ENCODE peak calls at places on chromosomes 5 and 9, in seven cellular contexts. One of them, this sample, is unnamed.

GRCh38 chr5:115842089-115842881 is 550 bp downstream of the AP3S1 start:
- DNase-seq in HepG2: peak; percentile 65
- DNase-seq in H1: no peak
- DNase-seq in SK-N-SH: peak; percentile 90
- DNase-seq in GM12878: no peak
- DNase-seq in HCT116: peak; percentile 51
- DNase-seq in K562: peak; percentile 48
- DNase-seq in this sample: peak; percentile 39

GRCh38 chr5:139635606-139636206 is 12.4 kb upstream of the CXXC5 start:
- DNase-seq in SK-N-SH: peak; percentile 75
- DNase-seq in H1: no peak
- DNase-seq in HepG2: peak; percentile 70
- DNase-seq in K562: peak; percentile 94
- DNase-seq in HCT116: no peak
- DNase-seq in GM12878: no peak
- DNase-seq in this sample: peak; percentile 62

GRCh38 chr9:129486496-129487306 is 134.2 kb downstream of the C9orf50 start:
- DNase-seq in SK-N-SH: peak; percentile 62
- DNase-seq in H1: no peak
- DNase-seq in K562: peak; percentile 38
- DNase-seq in HCT116: no peak
- DNase-seq in HepG2: no peak
- DNase-seq in GM12878: no peak
- DNase-seq in this sample: peak; percentile 95

GRCh38 chr9:135132008-135132407 is 44.5 kb downstream of the OLFM1 start:
- DNase-seq in GM12878: no peak
- DNase-seq in K562: no peak
- DNase-seq in HCT116: no peak
- DNase-seq in SK-N-SH: no peak
- DNase-seq in HepG2: no peak
- DNase-seq in H1: no peak
- DNase-seq in this sample: no peak

GRCh38 chr5:158050401-158050800 is 191.5 kb upstream of the CLINT1 start:
- DNase-seq in GM12878: no peak
- DNase-seq in H1: no peak
- DNase-seq in HepG2: no peak
- DNase-seq in K562: no peak
- DNase-seq in SK-N-SH: no peak
- DNase-seq in HCT116: no peak
- DNase-seq in this sample: no peak

GRCh38 chr5:148974638-148975330 is 88.1 kb downstream of the SH3TC2 start:
- DNase-seq in K562: no peak
- DNase-seq in SK-N-SH: no peak
- DNase-seq in GM12878: no peak
- DNase-seq in H1: no peak
- DNase-seq in HCT116: no peak
- DNase-seq in HepG2: no peak
- DNase-seq in this sample: peak; percentile 58

GRCh38 chr5:96377167-96377566 is 55.9 kb downstream of the PCSK1 start:
- DNase-seq in HepG2: no peak
- DNase-seq in H1: no peak
- DNase-seq in GM12878: no peak
- DNase-seq in K562: no peak
- DNase-seq in HCT116: no peak
- DNase-seq in SK-N-SH: no peak
- DNase-seq in this sample: no peak

GRCh38 chr5:135008981-135009735 is 24.9 kb downstream of the PITX1 start:
- DNase-seq in K562: no peak
- DNase-seq in GM12878: no peak
- DNase-seq in H1: no peak
- DNase-seq in HCT116: no peak
- DNase-seq in SK-N-SH: peak; percentile 3
- DNase-seq in HepG2: no peak
- DNase-seq in this sample: no peak

GRCh38 chr9:88090151-88090581 is 48.1 kb downstream of the SPATA31C2 start:
- DNase-seq in SK-N-SH: no peak
- DNase-seq in K562: no peak
- DNase-seq in H1: no peak
- DNase-seq in HepG2: no peak
- DNase-seq in GM12878: no peak
- DNase-seq in HCT116: no peak
- DNase-seq in this sample: no peak

GRCh38 chr5:54738118-54738972 is 220.8 kb downstream of the SNX18 start:
- DNase-seq in HCT116: no peak
- DNase-seq in GM12878: no peak
- DNase-seq in SK-N-SH: no peak
- DNase-seq in HepG2: no peak
- DNase-seq in K562: peak; percentile 94
- DNase-seq in H1: no peak
- DNase-seq in this sample: no peak

GRCh38 chr5:155087036-155087435 is 73.5 kb downstream of the KIF4B start:
- DNase-seq in K562: no peak
- DNase-seq in SK-N-SH: no peak
- DNase-seq in HepG2: no peak
- DNase-seq in H1: no peak
- DNase-seq in HCT116: no peak
- DNase-seq in GM12878: no peak
- DNase-seq in this sample: no peak

GRCh38 chr9:136464241-136464640 is 18.6 kb downstream of the SEC16A start:
- DNase-seq in K562: no peak
- DNase-seq in SK-N-SH: no peak
- DNase-seq in GM12878: no peak
- DNase-seq in H1: no peak
- DNase-seq in HepG2: no peak
- DNase-seq in HCT116: no peak
- DNase-seq in this sample: no peak

GRCh38 chr9:71349218-71349617 is 227.8 kb upstream of the TRPM3 start:
- DNase-seq in HepG2: no peak
- DNase-seq in GM12878: no peak
- DNase-seq in SK-N-SH: no peak
- DNase-seq in HCT116: no peak
- DNase-seq in K562: no peak
- DNase-seq in H1: no peak
- DNase-seq in this sample: no peak

GRCh38 chr5:121378559-121379359 is 472.9 kb upstream of the FTMT start:
- DNase-seq in HCT116: no peak
- DNase-seq in H1: no peak
- DNase-seq in K562: no peak
- DNase-seq in HepG2: no peak
- DNase-seq in GM12878: no peak
- DNase-seq in SK-N-SH: no peak
- DNase-seq in this sample: no peak

GRCh38 chr5:40381676-40382363 is 297.9 kb upstream of the PTGER4 start:
- DNase-seq in GM12878: no peak
- DNase-seq in H1: no peak
- DNase-seq in K562: no peak
- DNase-seq in HepG2: no peak
- DNase-seq in HCT116: no peak
- DNase-seq in SK-N-SH: no peak
- DNase-seq in this sample: no peak

GRCh38 chr9:18909140-18910018 is 123.6 kb downstream of the SAXO1 start:
- DNase-seq in H1: no peak
- DNase-seq in SK-N-SH: no peak
- DNase-seq in HCT116: no peak
- DNase-seq in GM12878: no peak
- DNase-seq in HepG2: no peak
- DNase-seq in K562: peak; percentile 30
- DNase-seq in this sample: no peak

GRCh38 chr5:173973614-173973969 is 15.4 kb upstream of the C5orf47 start:
- DNase-seq in K562: peak; percentile 73
- DNase-seq in HCT116: no peak
- DNase-seq in GM12878: no peak
- DNase-seq in HepG2: no peak
- DNase-seq in H1: no peak
- DNase-seq in SK-N-SH: no peak
- DNase-seq in this sample: peak; percentile 36

GRCh38 chr9:92983984-92984589 is 36.8 kb downstream of the FGD3 start:
- DNase-seq in HCT116: peak; percentile 48
- DNase-seq in H1: no peak
- DNase-seq in HepG2: no peak
- DNase-seq in K562: peak; percentile 33
- DNase-seq in GM12878: no peak
- DNase-seq in SK-N-SH: no peak
- DNase-seq in this sample: peak; percentile 45

GRCh38 chr9:135030711-135031245 is 56.7 kb upstream of the OLFM1 start:
- DNase-seq in HepG2: no peak
- DNase-seq in HCT116: no peak
- DNase-seq in GM12878: no peak
- DNase-seq in K562: no peak
- DNase-seq in H1: no peak
- DNase-seq in SK-N-SH: no peak
- DNase-seq in this sample: no peak

GRCh38 chr9:135905380-135906282 is 1.7 kb downstream of the CAMSAP1 start:
- DNase-seq in HepG2: no peak
- DNase-seq in HCT116: peak; percentile 53
- DNase-seq in H1: no peak
- DNase-seq in SK-N-SH: no peak
- DNase-seq in GM12878: no peak
- DNase-seq in K562: peak; percentile 60
- DNase-seq in this sample: peak; percentile 62

GRCh38 chr9:133781828-133782135 is 43.6 kb upstream of the SARDH start:
- DNase-seq in HCT116: no peak
- DNase-seq in K562: no peak
- DNase-seq in HepG2: no peak
- DNase-seq in SK-N-SH: no peak
- DNase-seq in H1: no peak
- DNase-seq in GM12878: no peak
- DNase-seq in this sample: no peak

DNA sequence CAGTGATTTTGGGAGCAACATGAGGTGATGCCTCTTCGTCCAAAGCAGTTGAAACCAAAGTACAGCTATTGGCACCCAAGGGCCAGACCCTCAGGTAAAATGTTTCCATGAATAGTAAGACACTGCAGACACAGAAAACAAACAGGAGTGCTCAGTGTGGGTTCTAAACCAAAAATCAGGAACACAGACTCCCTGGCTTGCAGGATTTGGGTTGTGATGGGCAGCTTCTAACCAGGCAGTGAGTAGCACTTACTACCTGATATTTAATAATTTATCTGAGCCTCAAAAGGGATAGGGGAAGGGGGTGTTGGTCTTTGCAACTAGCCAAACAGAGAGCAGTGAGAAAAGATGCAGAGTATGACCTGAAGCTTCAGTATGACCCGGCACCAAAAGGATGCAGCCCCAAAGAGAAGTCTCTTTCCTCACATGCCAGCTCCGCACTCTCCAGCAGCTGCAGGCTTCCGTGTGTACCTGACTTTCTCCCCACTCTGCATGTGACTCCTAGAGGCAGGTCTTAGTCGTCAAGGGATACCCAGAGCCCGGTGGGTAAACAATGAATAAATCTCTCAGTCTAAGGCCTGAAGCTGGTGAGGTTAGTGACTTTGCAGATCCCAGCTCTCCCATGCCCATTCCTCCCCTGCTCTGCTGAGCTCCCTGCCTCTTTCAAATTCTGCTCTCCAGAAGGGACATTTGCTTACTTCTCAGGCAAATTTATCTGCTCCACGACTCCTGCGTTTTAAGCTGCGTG is 105.4 kb upstream of the SPOCK1 start:
- DNase-seq in HCT116: no peak
- DNase-seq in HepG2: no peak
- DNase-seq in GM12878: no peak
- DNase-seq in H1: no peak
- DNase-seq in SK-N-SH: no peak
- DNase-seq in K562: no peak
- DNase-seq in this sample: peak; percentile 33
- TF ChIP-seq JUND in HCT116: no peak
- TF ChIP-seq JUND in HepG2: no peak
- TF ChIP-seq JUND in GM12878: no peak
- TF ChIP-seq JUND in H1: no peak
- TF ChIP-seq JUND in SK-N-SH: no peak
- TF ChIP-seq JUND in K562: no peak
- TF ChIP-seq JUND in this sample: no peak

GRCh38 chr5:122699226-122699625 is 75.7 kb upstream of the SNX2 start:
- DNase-seq in SK-N-SH: no peak
- DNase-seq in HCT116: no peak
- DNase-seq in H1: no peak
- DNase-seq in GM12878: no peak
- DNase-seq in K562: no peak
- DNase-seq in HepG2: no peak
- DNase-seq in this sample: no peak

GRCh38 chr5:122693963-122694362 is 80.9 kb upstream of the SNX2 start:
- DNase-seq in HepG2: no peak
- DNase-seq in GM12878: no peak
- DNase-seq in K562: no peak
- DNase-seq in H1: no peak
- DNase-seq in SK-N-SH: no peak
- DNase-seq in HCT116: no peak
- DNase-seq in this sample: no peak

GRCh38 chr5:122701640-122702523 is 73.0 kb upstream of the SNX2 start:
- DNase-seq in H1: no peak
- DNase-seq in K562: no peak
- DNase-seq in SK-N-SH: no peak
- DNase-seq in GM12878: peak; percentile 69
- DNase-seq in HepG2: no peak
- DNase-seq in HCT116: no peak
- DNase-seq in this sample: no peak

GRCh38 chr5:122694884-122695283 is 80.0 kb upstream of the SNX2 start:
- DNase-seq in SK-N-SH: no peak
- DNase-seq in H1: no peak
- DNase-seq in HepG2: no peak
- DNase-seq in GM12878: no peak
- DNase-seq in K562: no peak
- DNase-seq in HCT116: no peak
- DNase-seq in this sample: no peak

GRCh38 chr5:122697171-122697570 is 77.7 kb upstream of the SNX2 start:
- DNase-seq in HepG2: no peak
- DNase-seq in K562: no peak
- DNase-seq in GM12878: no peak
- DNase-seq in SK-N-SH: no peak
- DNase-seq in HCT116: no peak
- DNase-seq in H1: no peak
- DNase-seq in this sample: no peak
- TF ChIP-seq JUND in HepG2: no peak
- TF ChIP-seq JUND in K562: no peak
- TF ChIP-seq JUND in GM12878: no peak
- TF ChIP-seq JUND in SK-N-SH: no peak
- TF ChIP-seq JUND in HCT116: no peak
- TF ChIP-seq JUND in H1: no peak
- TF ChIP-seq JUND in this sample: no peak

GRCh38 chr5:10377081-10377480 is 23.6 kb downstream of the MARCHF6 start:
- DNase-seq in HCT116: no peak
- DNase-seq in GM12878: no peak
- DNase-seq in H1: no peak
- DNase-seq in HepG2: no peak
- DNase-seq in K562: no peak
- DNase-seq in SK-N-SH: no peak
- DNase-seq in this sample: no peak
- TF ChIP-seq JUND in HCT116: no peak
- TF ChIP-seq JUND in GM12878: no peak
- TF ChIP-seq JUND in H1: no peak
- TF ChIP-seq JUND in HepG2: no peak
- TF ChIP-seq JUND in K562: no peak
- TF ChIP-seq JUND in SK-N-SH: no peak
- TF ChIP-seq JUND in this sample: no peak

GRCh38 chr5:73974871-73975351 is 348.9 kb downstream of the ARHGEF28 start:
- DNase-seq in SK-N-SH: no peak
- DNase-seq in H1: no peak
- DNase-seq in HCT116: no peak
- DNase-seq in K562: no peak
- DNase-seq in HepG2: peak; percentile 43
- DNase-seq in GM12878: no peak
- DNase-seq in this sample: no peak
- TF ChIP-seq JUND in SK-N-SH: no peak
- TF ChIP-seq JUND in H1: no peak
- TF ChIP-seq JUND in HCT116: no peak
- TF ChIP-seq JUND in K562: no peak
- TF ChIP-seq JUND in HepG2: no peak
- TF ChIP-seq JUND in GM12878: no peak
- TF ChIP-seq JUND in this sample: no peak

This sample was measured in T47D.